ENCODE peak calls at places on chromosomes 1 and 21, in ten cellular contexts. X is body of pancreas, N is ovary, G is esophagus muscularis mucosa, Y is BE2C, K is psoas muscle, J is heart right ventricle, B is fibroblast of lung, H is transverse colon, R is IMR-90. S is an unnamed sample.

GRCh38 chr1:16162163-16162822 is 6.4 kb upstream of the EPHA2 start:
- DNase-seq in X (no peak), N (no peak), G (no peak), Y (no peak), K (no peak), J (no peak), B (no peak), H (peak), R (no peak), S (no peak)

GRCh38 chr1:94044290-94044790 is 76.6 kb downstream of the ABCA4 start:
- DNase-seq in X (peak), N (peak), G (no peak), Y (no peak), K (peak), J (peak), B (no peak), H (peak), R (no peak), S (no peak)

GRCh38 chr1:243294723-243295121 is 38.9 kb downstream of the SDCCAG8 start:
- DNase-seq in X (no peak), N (no peak), G (no peak), Y (no peak), K (no peak), J (no peak), B (peak), H (no peak), R (peak), S (peak)

GRCh38 chr1:10514490-10515235 is 39.9 kb downstream of the PEX14 start:
- DNase-seq in X (no peak), N (no peak), G (no peak), Y (peak), K (no peak), J (no peak), B (peak), H (no peak), R (peak), S (no peak)

GRCh38 chr1:106120789-106121188 is 935.7 kb upstream of the PRMT6 start:
- DNase-seq in X (no peak), N (no peak), G (no peak), Y (no peak), K (no peak), J (no peak), B (no peak), H (no peak), R (no peak), S (no peak)

GRCh38 chr1:65195495-65196417 is 47.8 kb downstream of the AK4 start:
- DNase-seq in X (no peak), N (no peak), G (no peak), Y (no peak), K (no peak), J (no peak), B (peak), H (no peak), R (peak), S (no peak)

GRCh38 chr1:169914534-169914933 is 20.8 kb upstream of the SCYL3 start:
- DNase-seq in X (no peak), N (no peak), G (no peak), Y (no peak), K (no peak), J (no peak), B (peak), H (no peak), R (peak), S (no peak)

GRCh38 chr1:13585599-13585965 is 1.9 kb downstream of the PDPN start:
- DNase-seq in X (no peak), N (no peak), G (no peak), Y (no peak), K (no peak), J (no peak), B (no peak), H (no peak), R (no peak), S (no peak)

GRCh38 chr1:214464303-214465287 is 86.8 kb downstream of the PTPN14 start:
- DNase-seq in X (no peak), N (no peak), G (no peak), Y (no peak), K (peak), J (no peak), B (no peak), H (no peak), R (no peak), S (no peak)

GRCh38 chr1:174902531-174903099 is 97.1 kb upstream of the CACYBP start:
- DNase-seq in X (peak), N (no peak), G (no peak), Y (no peak), K (no peak), J (no peak), B (peak), H (no peak), R (no peak), S (peak)

GRCh38 chr1:87744056-87744455 is 415.4 kb downstream of the LMO4 start:
- DNase-seq in X (no peak), N (no peak), G (no peak), Y (no peak), K (no peak), J (no peak), B (no peak), H (no peak), R (no peak), S (no peak)
- TF ChIP-seq CTCF in X (no peak), N (no peak), G (no peak), Y (no peak), K (no peak), J (no peak), B (no peak), H (no peak), R (no peak), S (no peak)

DNA sequence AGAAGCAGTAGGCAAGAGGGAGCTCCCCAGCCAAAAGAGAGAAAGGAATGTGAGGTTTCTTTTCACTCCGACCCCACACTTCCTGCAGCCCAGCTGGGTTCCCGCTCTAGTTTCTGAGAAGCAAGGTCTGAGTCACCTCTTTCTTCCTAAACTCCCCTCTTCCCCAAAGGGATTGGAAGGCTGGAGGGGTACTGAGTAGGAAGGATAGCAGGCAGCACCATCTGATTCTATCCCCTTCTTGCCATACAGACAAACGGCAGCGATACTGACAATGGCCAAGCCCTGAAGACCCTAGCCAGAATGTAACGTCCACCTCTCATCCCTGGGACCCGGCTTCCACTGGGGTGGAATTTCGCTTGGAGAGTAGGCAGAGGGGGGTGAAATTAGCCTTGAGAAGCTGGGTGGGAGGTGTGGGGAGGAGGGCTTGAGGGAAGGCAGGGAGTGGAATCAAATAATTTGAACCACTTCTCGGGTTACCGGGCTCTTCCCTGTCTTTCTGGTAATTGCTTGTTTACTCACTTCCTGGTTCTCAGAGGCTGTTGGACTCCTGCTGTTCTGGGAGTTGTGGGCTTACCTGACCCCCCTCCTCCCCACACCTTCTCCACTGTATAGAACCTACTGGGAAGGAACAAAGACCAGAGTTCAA is 13.2 kb downstream of the IER5 start:
- DNase-seq in X (no peak), N (no peak), G (no peak), Y (no peak), K (no peak), J (no peak), B (peak), H (no peak), R (peak), S (no peak)
- H3K4me3 ChIP-seq in X (no peak), N (no peak), G (no peak), Y (no peak), K (no peak), J (no peak), B (no peak), H (no peak), R (no peak), S (no peak)

GRCh38 chr21:39972976-39973375 is 105.7 kb downstream of the PCP4 start:
- DNase-seq in X (no peak), N (no peak), G (no peak), Y (no peak), K (no peak), J (no peak), B (no peak), H (no peak), R (no peak), S (no peak)
- TF ChIP-seq CTCF in X (no peak), N (no peak), G (no peak), Y (no peak), K (no peak), J (no peak), B (no peak), H (no peak), R (no peak), S (no peak)

DNA sequence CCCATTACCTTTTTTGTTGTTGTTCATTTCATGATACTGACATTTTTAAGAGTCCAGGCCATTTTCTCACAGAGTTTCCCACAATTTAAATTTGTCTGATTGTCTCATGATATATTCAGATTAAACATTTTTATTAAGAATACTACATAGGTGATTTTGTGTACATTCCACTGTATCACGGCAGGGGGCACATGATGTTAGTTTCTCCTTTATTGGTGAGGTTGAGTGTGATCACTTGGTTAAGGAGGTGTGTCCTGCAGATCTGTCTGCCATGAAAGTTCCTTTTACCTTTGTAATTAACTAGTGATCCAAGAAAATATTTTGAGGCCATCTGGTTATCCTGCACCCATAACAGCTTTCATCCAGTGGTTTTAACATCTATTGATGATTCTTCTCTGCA is 11.8 kb downstream of the RTCA start:
- DNase-seq in X (no peak), N (no peak), G (no peak), Y (peak), K (no peak), J (no peak), B (no peak), H (no peak), R (no peak), S (no peak)
- H3K4me3 ChIP-seq in X (no peak), N (no peak), G (no peak), Y (no peak), K (no peak), J (no peak), B (no peak), H (no peak), R (no peak), S (no peak)

DNA sequence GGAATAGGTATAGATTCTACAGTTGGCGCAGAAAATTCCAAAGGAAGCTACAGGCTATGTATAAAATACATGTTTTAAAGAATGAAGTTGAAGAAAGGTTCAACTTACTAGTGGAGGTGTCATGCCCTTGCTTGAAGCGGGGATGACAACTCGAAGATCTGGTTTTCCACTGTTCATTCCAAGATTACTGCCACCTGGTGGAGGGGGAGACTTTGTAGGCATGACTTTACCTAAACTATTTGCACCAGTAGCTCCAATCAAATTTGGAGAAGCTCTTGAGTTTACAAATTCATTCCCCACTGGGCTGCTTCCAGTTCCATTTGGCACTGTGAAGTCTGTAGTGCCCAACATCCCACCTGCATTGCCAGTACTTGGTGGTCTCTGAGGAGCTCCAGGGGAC is 81.7 kb downstream of the AXDND1 start:
- DNase-seq in X (no peak), N (no peak), G (no peak), Y (peak), K (no peak), J (no peak), B (no peak), H (no peak), R (peak), S (no peak)
- TF ChIP-seq CTCF in X (no peak), N (no peak), G (no peak), Y (peak), K (no peak), J (no peak), B (peak), H (no peak), R (peak), S (peak)

DNA sequence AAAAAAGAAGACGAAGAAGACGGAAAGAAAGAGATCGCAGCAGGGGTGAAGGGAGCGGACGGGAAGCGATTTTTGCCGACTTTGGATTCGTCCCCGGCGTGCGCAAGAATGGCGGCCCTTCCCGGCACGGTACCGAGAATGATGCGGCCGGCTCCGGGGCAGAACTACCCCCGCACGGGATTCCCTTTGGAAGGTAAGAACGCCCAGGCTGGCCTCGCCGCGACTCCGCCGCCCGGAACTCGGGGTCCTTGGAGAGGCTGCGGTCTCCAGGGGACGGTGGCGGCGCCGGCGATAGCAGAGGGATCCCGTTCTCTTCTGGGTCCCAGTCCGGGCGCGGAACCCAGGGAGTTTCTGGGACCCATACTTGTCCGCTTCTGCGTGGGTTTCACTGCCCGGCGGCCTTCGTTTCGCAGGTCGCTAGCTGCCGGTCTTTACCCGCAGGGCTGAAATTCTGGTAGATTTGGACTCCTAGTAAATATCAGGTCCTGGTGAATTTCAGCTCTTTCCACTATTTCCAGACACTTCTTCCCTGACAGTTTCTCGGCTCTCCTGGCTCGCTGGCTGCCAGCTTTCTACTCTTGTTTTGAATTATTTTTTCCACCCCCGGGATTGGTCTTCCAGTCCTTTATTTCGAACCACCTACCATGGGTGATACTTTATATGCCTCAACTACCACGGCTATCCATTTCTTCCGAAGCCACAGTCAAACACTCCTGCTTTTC is 1.0 kb downstream of the PAX7 start:
- DNase-seq in X (no peak), N (no peak), G (no peak), Y (no peak), K (no peak), J (no peak), B (no peak), H (no peak), R (no peak), S (no peak)
- H3K4me3 ChIP-seq in X (no peak), N (no peak), G (no peak), Y (no peak), K (peak), J (no peak), B (no peak), H (no peak), R (no peak), S (no peak)